ENCODE peak calls at places on chromosomes 7 and 10, in five cellular contexts. One of them, this sample, is unnamed.

GRCh38 chr7:133633055-133633454 is 380.2 kb downstream of the EXOC4 start:
- DNase-seq in activated CD4-positive, alpha-beta T cell treated with anti-CD3 and anti-CD28 coated beads, Interleukin-2, amount 10 ng/mL, durations not matched to agents 24 days and 14 days: no peak
- DNase-seq in stimulated activated CD4-positive, alpha-beta T cell treated with anti-CD3 and anti-CD28 coated beads, Interleukin-4, amount 100 ng/mL, for 24 hours: no peak
- DNase-seq in myocyte: no peak
- DNase-seq in right atrium auricular region: no peak
- DNase-seq in this sample: no peak

GRCh38 chr7:93337047-93337446 is 104.9 kb downstream of the VPS50 start:
- DNase-seq in myocyte: no peak
- DNase-seq in activated CD4-positive, alpha-beta T cell treated with anti-CD3 and anti-CD28 coated beads, Interleukin-2, amount 10 ng/mL, durations not matched to agents 24 days and 14 days: no peak
- DNase-seq in stimulated activated CD4-positive, alpha-beta T cell treated with anti-CD3 and anti-CD28 coated beads, Interleukin-4, amount 100 ng/mL, for 24 hours: no peak
- DNase-seq in right atrium auricular region: no peak
- DNase-seq in this sample: no peak

GRCh38 chr10:103077491-103078308 is 115.4 kb downstream of the NT5C2 start:
- DNase-seq in activated CD4-positive, alpha-beta T cell treated with anti-CD3 and anti-CD28 coated beads, Interleukin-2, amount 10 ng/mL, durations not matched to agents 24 days and 14 days: no peak
- DNase-seq in myocyte: no peak
- DNase-seq in right atrium auricular region: no peak
- DNase-seq in stimulated activated CD4-positive, alpha-beta T cell treated with anti-CD3 and anti-CD28 coated beads, Interleukin-4, amount 100 ng/mL, for 24 hours: no peak
- DNase-seq in this sample: no peak

GRCh38 chr10:68792115-68792514 is 35.2 kb upstream of the STOX1 start:
- DNase-seq in activated CD4-positive, alpha-beta T cell treated with anti-CD3 and anti-CD28 coated beads, Interleukin-2, amount 10 ng/mL, durations not matched to agents 24 days and 14 days: no peak
- DNase-seq in stimulated activated CD4-positive, alpha-beta T cell treated with anti-CD3 and anti-CD28 coated beads, Interleukin-4, amount 100 ng/mL, for 24 hours: no peak
- DNase-seq in myocyte: no peak
- DNase-seq in right atrium auricular region: no peak
- DNase-seq in this sample: no peak

GRCh38 chr7:41918597-41918996 is 215.7 kb upstream of the INHBA start:
- DNase-seq in activated CD4-positive, alpha-beta T cell treated with anti-CD3 and anti-CD28 coated beads, Interleukin-2, amount 10 ng/mL, durations not matched to agents 24 days and 14 days: no peak
- DNase-seq in myocyte: peak
- DNase-seq in right atrium auricular region: no peak
- DNase-seq in stimulated activated CD4-positive, alpha-beta T cell treated with anti-CD3 and anti-CD28 coated beads, Interleukin-4, amount 100 ng/mL, for 24 hours: no peak
- DNase-seq in this sample: no peak

GRCh38 chr7:35185908-35186731 is 67.8 kb downstream of the TBX20 start:
- DNase-seq in stimulated activated CD4-positive, alpha-beta T cell treated with anti-CD3 and anti-CD28 coated beads, Interleukin-4, amount 100 ng/mL, for 24 hours: no peak
- DNase-seq in activated CD4-positive, alpha-beta T cell treated with anti-CD3 and anti-CD28 coated beads, Interleukin-2, amount 10 ng/mL, durations not matched to agents 24 days and 14 days: peak
- DNase-seq in right atrium auricular region: peak
- DNase-seq in myocyte: peak
- DNase-seq in this sample: no peak

GRCh38 chr10:57457972-57458512 is 809.7 kb downstream of the IPMK start:
- DNase-seq in activated CD4-positive, alpha-beta T cell treated with anti-CD3 and anti-CD28 coated beads, Interleukin-2, amount 10 ng/mL, durations not matched to agents 24 days and 14 days: no peak
- DNase-seq in myocyte: no peak
- DNase-seq in right atrium auricular region: no peak
- DNase-seq in stimulated activated CD4-positive, alpha-beta T cell treated with anti-CD3 and anti-CD28 coated beads, Interleukin-4, amount 100 ng/mL, for 24 hours: no peak
- DNase-seq in this sample: no peak

GRCh38 chr7:98697083-98697482 is 80.0 kb downstream of the NPTX2 start:
- DNase-seq in right atrium auricular region: no peak
- DNase-seq in stimulated activated CD4-positive, alpha-beta T cell treated with anti-CD3 and anti-CD28 coated beads, Interleukin-4, amount 100 ng/mL, for 24 hours: no peak
- DNase-seq in myocyte: no peak
- DNase-seq in activated CD4-positive, alpha-beta T cell treated with anti-CD3 and anti-CD28 coated beads, Interleukin-2, amount 10 ng/mL, durations not matched to agents 24 days and 14 days: no peak
- DNase-seq in this sample: no peak

GRCh38 chr10:8088504-8088903 is 34.0 kb downstream of the GATA3 start:
- DNase-seq in right atrium auricular region: no peak
- DNase-seq in activated CD4-positive, alpha-beta T cell treated with anti-CD3 and anti-CD28 coated beads, Interleukin-2, amount 10 ng/mL, durations not matched to agents 24 days and 14 days: peak
- DNase-seq in stimulated activated CD4-positive, alpha-beta T cell treated with anti-CD3 and anti-CD28 coated beads, Interleukin-4, amount 100 ng/mL, for 24 hours: peak
- DNase-seq in myocyte: no peak
- DNase-seq in this sample: no peak

GRCh38 chr10:26621243-26621888 is 76.1 kb upstream of the PDSS1 start:
- DNase-seq in myocyte: no peak
- DNase-seq in activated CD4-positive, alpha-beta T cell treated with anti-CD3 and anti-CD28 coated beads, Interleukin-2, amount 10 ng/mL, durations not matched to agents 24 days and 14 days: no peak
- DNase-seq in stimulated activated CD4-positive, alpha-beta T cell treated with anti-CD3 and anti-CD28 coated beads, Interleukin-4, amount 100 ng/mL, for 24 hours: no peak
- DNase-seq in right atrium auricular region: no peak
- DNase-seq in this sample: no peak

GRCh38 chr7:47045169-47045568 is 536.7 kb downstream of the TNS3 start:
- DNase-seq in right atrium auricular region: no peak
- DNase-seq in stimulated activated CD4-positive, alpha-beta T cell treated with anti-CD3 and anti-CD28 coated beads, Interleukin-4, amount 100 ng/mL, for 24 hours: no peak
- DNase-seq in myocyte: no peak
- DNase-seq in activated CD4-positive, alpha-beta T cell treated with anti-CD3 and anti-CD28 coated beads, Interleukin-2, amount 10 ng/mL, durations not matched to agents 24 days and 14 days: no peak
- DNase-seq in this sample: no peak

GRCh38 chr10:119821172-119821571 is 51.5 kb downstream of the MCMBP start:
- DNase-seq in myocyte: no peak
- DNase-seq in activated CD4-positive, alpha-beta T cell treated with anti-CD3 and anti-CD28 coated beads, Interleukin-2, amount 10 ng/mL, durations not matched to agents 24 days and 14 days: no peak
- DNase-seq in stimulated activated CD4-positive, alpha-beta T cell treated with anti-CD3 and anti-CD28 coated beads, Interleukin-4, amount 100 ng/mL, for 24 hours: no peak
- DNase-seq in right atrium auricular region: no peak
- DNase-seq in this sample: no peak

GRCh38 chr7:3453398-3453797 is 152.3 kb downstream of the SDK1 start:
- DNase-seq in stimulated activated CD4-positive, alpha-beta T cell treated with anti-CD3 and anti-CD28 coated beads, Interleukin-4, amount 100 ng/mL, for 24 hours: no peak
- DNase-seq in activated CD4-positive, alpha-beta T cell treated with anti-CD3 and anti-CD28 coated beads, Interleukin-2, amount 10 ng/mL, durations not matched to agents 24 days and 14 days: no peak
- DNase-seq in right atrium auricular region: no peak
- DNase-seq in myocyte: peak
- DNase-seq in this sample: no peak

GRCh38 chr7:157391036-157391710 is 54.4 kb downstream of the DNAJB6 start:
- DNase-seq in stimulated activated CD4-positive, alpha-beta T cell treated with anti-CD3 and anti-CD28 coated beads, Interleukin-4, amount 100 ng/mL, for 24 hours: no peak
- DNase-seq in right atrium auricular region: no peak
- DNase-seq in myocyte: no peak
- DNase-seq in activated CD4-positive, alpha-beta T cell treated with anti-CD3 and anti-CD28 coated beads, Interleukin-2, amount 10 ng/mL, durations not matched to agents 24 days and 14 days: no peak
- DNase-seq in this sample: no peak

GRCh38 chr7:85980740-85981139 is 663.0 kb upstream of the GRM3 start:
- DNase-seq in activated CD4-positive, alpha-beta T cell treated with anti-CD3 and anti-CD28 coated beads, Interleukin-2, amount 10 ng/mL, durations not matched to agents 24 days and 14 days: no peak
- DNase-seq in right atrium auricular region: no peak
- DNase-seq in stimulated activated CD4-positive, alpha-beta T cell treated with anti-CD3 and anti-CD28 coated beads, Interleukin-4, amount 100 ng/mL, for 24 hours: no peak
- DNase-seq in myocyte: no peak
- DNase-seq in this sample: no peak

GRCh38 chr10:124476043-124476725 is 14.6 kb downstream of the LHPP start:
- DNase-seq in activated CD4-positive, alpha-beta T cell treated with anti-CD3 and anti-CD28 coated beads, Interleukin-2, amount 10 ng/mL, durations not matched to agents 24 days and 14 days: no peak
- DNase-seq in stimulated activated CD4-positive, alpha-beta T cell treated with anti-CD3 and anti-CD28 coated beads, Interleukin-4, amount 100 ng/mL, for 24 hours: no peak
- DNase-seq in right atrium auricular region: no peak
- DNase-seq in myocyte: no peak
- DNase-seq in this sample: no peak

GRCh38 chr10:70587045-70587658 is 15.4 kb downstream of the PRF1 start:
- DNase-seq in activated CD4-positive, alpha-beta T cell treated with anti-CD3 and anti-CD28 coated beads, Interleukin-2, amount 10 ng/mL, durations not matched to agents 24 days and 14 days: no peak
- DNase-seq in myocyte: no peak
- DNase-seq in right atrium auricular region: no peak
- DNase-seq in stimulated activated CD4-positive, alpha-beta T cell treated with anti-CD3 and anti-CD28 coated beads, Interleukin-4, amount 100 ng/mL, for 24 hours: no peak
- DNase-seq in this sample: no peak

GRCh38 chr10:77350711-77351119 is 286.9 kb downstream of the KCNMA1 start:
- DNase-seq in right atrium auricular region: peak
- DNase-seq in myocyte: peak
- DNase-seq in activated CD4-positive, alpha-beta T cell treated with anti-CD3 and anti-CD28 coated beads, Interleukin-2, amount 10 ng/mL, durations not matched to agents 24 days and 14 days: no peak
- DNase-seq in stimulated activated CD4-positive, alpha-beta T cell treated with anti-CD3 and anti-CD28 coated beads, Interleukin-4, amount 100 ng/mL, for 24 hours: no peak
- DNase-seq in this sample: no peak

GRCh38 chr7:82317257-82317721 is 126.3 kb downstream of the CACNA2D1 start:
- DNase-seq in stimulated activated CD4-positive, alpha-beta T cell treated with anti-CD3 and anti-CD28 coated beads, Interleukin-4, amount 100 ng/mL, for 24 hours: no peak
- DNase-seq in myocyte: peak
- DNase-seq in activated CD4-positive, alpha-beta T cell treated with anti-CD3 and anti-CD28 coated beads, Interleukin-2, amount 10 ng/mL, durations not matched to agents 24 days and 14 days: no peak
- DNase-seq in right atrium auricular region: no peak
- DNase-seq in this sample: no peak

GRCh38 chr7:3559178-3559765 is 258.2 kb downstream of the SDK1 start:
- DNase-seq in stimulated activated CD4-positive, alpha-beta T cell treated with anti-CD3 and anti-CD28 coated beads, Interleukin-4, amount 100 ng/mL, for 24 hours: no peak
- DNase-seq in myocyte: peak
- DNase-seq in activated CD4-positive, alpha-beta T cell treated with anti-CD3 and anti-CD28 coated beads, Interleukin-2, amount 10 ng/mL, durations not matched to agents 24 days and 14 days: no peak
- DNase-seq in right atrium auricular region: no peak
- DNase-seq in this sample: no peak

GRCh38 chr10:36538945-36539586 is 586.3 kb upstream of the ANKRD30A start:
- DNase-seq in myocyte: peak
- DNase-seq in activated CD4-positive, alpha-beta T cell treated with anti-CD3 and anti-CD28 coated beads, Interleukin-2, amount 10 ng/mL, durations not matched to agents 24 days and 14 days: no peak
- DNase-seq in stimulated activated CD4-positive, alpha-beta T cell treated with anti-CD3 and anti-CD28 coated beads, Interleukin-4, amount 100 ng/mL, for 24 hours: no peak
- DNase-seq in right atrium auricular region: no peak
- DNase-seq in this sample: no peak

GRCh38 chr7:128135275-128136214 is 104.3 kb upstream of the LRRC4 start:
- DNase-seq in activated CD4-positive, alpha-beta T cell treated with anti-CD3 and anti-CD28 coated beads, Interleukin-2, amount 10 ng/mL, durations not matched to agents 24 days and 14 days: peak
- DNase-seq in stimulated activated CD4-positive, alpha-beta T cell treated with anti-CD3 and anti-CD28 coated beads, Interleukin-4, amount 100 ng/mL, for 24 hours: peak
- DNase-seq in myocyte: peak
- DNase-seq in right atrium auricular region: peak
- DNase-seq in this sample: peak